ENCODE peak calls at places on chromosomes 7 and 10, in nine cellular contexts. H is heart left ventricle, J is IMR-90, S is astrocyte of the spinal cord, U is Peyer's patch, A is pancreas, K is A549, P is epithelial cell of esophagus, X is BJ. B is an unnamed sample.

GRCh38 chr10:98376485-98376884 is 38.5 kb downstream of the PYROXD2 start:
- DNase-seq in H (no peak), J (peak; percentile 69), S (no peak), U (no peak), A (no peak), K (no peak), P (peak; percentile 6), X (no peak), B (peak; percentile 9)

GRCh38 chr7:6505685-6506559 is 45.3 kb downstream of the GRID2IP start:
- DNase-seq in H (no peak), J (no peak), S (no peak), U (no peak), A (no peak), K (no peak), P (no peak), X (no peak), B (no peak)

GRCh38 chr7:157635148-157635500 is 298.3 kb downstream of the DNAJB6 start:
- DNase-seq in H (no peak), J (no peak), S (no peak), U (no peak), A (no peak), K (no peak), P (no peak), X (no peak), B (no peak)

GRCh38 chr7:31134246-31135188 is 82.4 kb downstream of the ADCYAP1R1 start:
- DNase-seq in H (peak; percentile 65), J (peak; percentile 54), S (peak; percentile 67), U (peak; percentile 30), A (peak; percentile 80), K (peak; percentile 76), P (peak; percentile 74), X (peak; percentile 5), B (peak; percentile 49)

GRCh38 chr10:126663328-126663727 is 7.2 kb downstream of the C10orf90 start:
- DNase-seq in H (peak; percentile 59), J (no peak), S (peak; percentile 89), U (no peak), A (no peak), K (no peak), P (no peak), X (no peak), B (no peak)

GRCh38 chr7:29607889-29608288 is 44.3 kb downstream of the PRR15 start:
- DNase-seq in H (no peak), J (no peak), S (peak; percentile 22), U (no peak), A (no peak), K (peak; percentile 34), P (peak; percentile 96), X (peak; percentile 58), B (peak; percentile 97)

GRCh38 chr7:7554021-7554432 is 12.7 kb upstream of the MIOS start:
- DNase-seq in H (no peak), J (no peak), S (peak; percentile 86), U (no peak), A (no peak), K (no peak), P (no peak), X (peak; percentile 70), B (no peak)

GRCh38 chr7:131431289-131431688 is 103.6 kb downstream of the MKLN1 start:
- DNase-seq in H (peak; percentile 36), J (peak; percentile 51), S (peak; percentile 77), U (no peak), A (no peak), K (peak; percentile 5), P (peak; percentile 97), X (no peak), B (peak; percentile 97)

GRCh38 chr7:98321301-98321700 is 39.8 kb downstream of the BRI3 start:
- DNase-seq in H (peak; percentile 23), J (no peak), S (no peak), U (no peak), A (no peak), K (no peak), P (no peak), X (no peak), B (no peak)

GRCh38 chr10:120386196-120386595 is 70.8 kb upstream of the PLPP4 start:
- DNase-seq in H (no peak), J (no peak), S (no peak), U (no peak), A (no peak), K (no peak), P (no peak), X (no peak), B (no peak)

GRCh38 chr7:14020339-14020900 is 31.0 kb upstream of the ETV1 start:
- DNase-seq in H (no peak), J (peak; percentile 55), S (peak; percentile 18), U (no peak), A (no peak), K (no peak), P (no peak), X (no peak), B (peak; percentile 30)

GRCh38 chr7:156544919-156545715 is 95.5 kb upstream of the RNF32 start:
- DNase-seq in H (no peak), J (no peak), S (no peak), U (no peak), A (no peak), K (peak; percentile 11), P (no peak), X (no peak), B (no peak)

GRCh38 chr10:125857185-125857760 is 23.8 kb downstream of the DHX32 start:
- DNase-seq in H (no peak), J (no peak), S (no peak), U (no peak), A (no peak), K (no peak), P (no peak), X (no peak), B (no peak)

DNA sequence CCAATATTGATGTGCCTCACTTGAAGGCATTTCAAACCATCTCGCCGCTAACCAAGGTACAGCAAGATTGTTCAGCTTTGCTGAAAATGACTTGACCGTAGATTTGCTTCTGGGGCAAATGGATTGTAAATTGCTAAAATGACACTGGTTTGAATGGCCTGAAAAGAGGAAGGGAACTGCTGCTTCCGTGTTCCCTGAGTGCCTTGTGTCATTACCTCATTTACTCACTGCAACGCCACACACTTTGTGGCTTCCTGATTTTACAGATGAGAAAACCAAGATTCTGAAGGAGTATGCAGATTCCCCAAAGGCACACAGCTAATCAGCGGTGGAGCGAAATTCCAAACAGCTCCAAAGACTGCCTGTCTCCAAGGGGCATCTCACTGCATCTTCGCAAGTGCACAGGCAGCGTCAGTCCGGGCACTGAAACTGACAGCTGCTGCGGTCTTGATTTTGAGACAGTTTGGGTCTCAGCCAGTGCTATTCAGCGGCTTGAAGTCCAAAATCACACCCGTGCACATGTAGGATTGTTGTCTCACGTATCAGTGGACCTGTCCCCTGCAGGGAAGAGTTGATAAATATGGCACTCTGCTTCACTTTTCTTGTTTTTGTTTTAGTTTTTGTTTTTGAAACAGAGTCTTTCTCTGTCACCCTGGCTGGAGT is 290.9 kb downstream of the DPP6 start:
- DNase-seq in H (no peak), J (no peak), S (no peak), U (no peak), A (no peak), K (no peak), P (no peak), X (no peak), B (no peak)
- H3K4me3 ChIP-seq in H (no peak overlapping the region), J (no peak overlapping the region), S (no peak overlapping the region), U (no peak overlapping the region), A (no peak overlapping the region), K (no peak overlapping the region), P (no peak overlapping the region), X (no peak overlapping the region), B (no peak overlapping the region)

GRCh38 chr10:71286521-71287294 is 32.4 kb upstream of the SLC29A3 start:
- DNase-seq in H (no peak), J (no peak), S (no peak), U (no peak), A (peak; percentile 67), K (no peak), P (no peak), X (no peak), B (no peak)

GRCh38 chr10:71283410-71283809 is 35.6 kb upstream of the SLC29A3 start:
- DNase-seq in H (no peak), J (no peak), S (no peak), U (no peak), A (no peak), K (no peak), P (no peak), X (no peak), B (no peak)

GRCh38 chr10:71285986-71286385 is 33.1 kb upstream of the SLC29A3 start:
- DNase-seq in H (no peak), J (no peak), S (no peak), U (no peak), A (no peak), K (no peak), P (no peak), X (no peak), B (no peak)

GRCh38 chr10:71284544-71285179 is 34.4 kb upstream of the SLC29A3 start:
- DNase-seq in H (no peak), J (no peak), S (no peak), U (no peak), A (peak; percentile 54), K (no peak), P (no peak), X (no peak), B (no peak)

GRCh38 chr10:71285180-71285545 is 33.9 kb upstream of the SLC29A3 start:
- DNase-seq in H (no peak), J (peak; percentile 29), S (no peak), U (no peak), A (no peak), K (peak; percentile 39), P (peak; percentile 36), X (no peak), B (no peak)
- TF ChIP-seq CTCF in H (peak; percentile 73), J (peak; percentile 73), S (peak; percentile 78), U (peak; percentile 52), A (peak; percentile 45), K (peak; percentile 81), P (peak; percentile 75), X (peak; percentile 67), B (peak; percentile 69)

DNA sequence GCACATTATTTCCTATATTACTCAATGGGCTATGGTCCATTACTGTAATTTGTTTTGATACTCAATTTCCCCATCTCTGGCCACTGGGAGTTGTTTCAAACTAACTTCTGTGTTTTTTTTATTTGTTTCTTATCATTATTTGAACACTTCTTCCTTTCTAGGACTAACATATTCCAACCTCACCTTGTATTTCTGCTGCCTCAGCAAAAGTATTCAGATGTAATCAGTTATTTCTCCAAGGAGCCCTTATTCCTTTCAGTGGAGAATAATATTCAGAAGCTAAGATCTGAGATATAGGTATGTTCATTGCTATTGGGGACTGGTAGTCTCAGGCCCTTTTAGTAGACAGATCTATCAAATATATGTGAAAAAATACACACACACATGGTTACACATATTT is 36.9 kb downstream of the TMEM168 start:
- DNase-seq in H (no peak), J (no peak), S (no peak), U (no peak), A (no peak), K (no peak), P (no peak), X (no peak), B (no peak)
- H3K4me3 ChIP-seq in H (no peak overlapping the region), J (no peak overlapping the region), S (no peak overlapping the region), U (no peak overlapping the region), A (no peak overlapping the region), K (no peak overlapping the region), P (no peak overlapping the region), X (no peak overlapping the region), B (no peak overlapping the region)

DNA sequence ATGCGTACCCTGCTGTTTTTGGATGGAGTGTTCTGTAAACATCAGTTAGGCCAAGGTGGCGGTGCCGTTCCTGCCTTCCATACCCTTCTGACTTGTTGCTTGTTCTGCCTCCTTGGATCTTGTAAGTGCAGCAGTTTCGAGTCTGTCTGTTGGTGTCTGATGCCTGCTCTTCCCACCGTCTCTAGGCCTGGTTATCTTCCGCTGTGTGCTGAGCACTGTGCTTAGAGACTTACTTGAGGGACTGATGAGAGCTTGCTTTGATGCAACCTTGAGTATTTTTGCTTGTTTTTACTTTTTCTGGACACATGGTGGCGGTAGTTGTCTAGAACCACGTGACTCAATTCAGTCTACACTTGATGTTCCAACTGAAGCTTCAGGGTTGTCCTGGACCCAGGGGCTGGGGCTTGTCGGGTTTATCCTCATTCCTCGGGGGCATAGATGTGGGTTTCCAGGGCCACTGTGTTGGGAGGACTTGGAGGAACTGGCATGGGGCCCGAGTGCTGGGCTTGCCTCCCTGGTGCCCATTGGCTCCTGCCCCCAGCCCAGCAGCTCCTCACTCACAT is 14.4 kb upstream of the SPRN start:
- DNase-seq in H (no peak), J (no peak), S (no peak), U (no peak), A (peak; percentile 55), K (peak; percentile 40), P (no peak), X (no peak), B (peak; percentile 15)
- TF ChIP-seq CTCF in H (no peak), J (peak; percentile 30), S (no peak), U (no peak), A (no peak), K (peak; percentile 5), P (no peak), X (peak; percentile 38), B (peak; percentile 26)